ENCODE peak calls at places on chromosomes 4 and X, in four cellular contexts. One of them, this sample, is unnamed.

GRCh38 chr4:99100876-99101275 is 12.3 kb upstream of the ADH5 start:
- DNase-seq in NCI-H2081: no peak
- DNase-seq in BJ: no peak
- DNase-seq in iPS-NIHi11: no peak
- DNase-seq in this sample: no peak

GRCh38 chrX:57915680-57916079 is 5.4 kb upstream of the ZXDA start:
- DNase-seq in NCI-H2081: no peak
- DNase-seq in BJ: no peak
- DNase-seq in iPS-NIHi11: no peak
- DNase-seq in this sample: no peak

GRCh38 chr4:3284734-3285557 is 7.9 kb upstream of the RGS12 start:
- DNase-seq in NCI-H2081: no peak
- DNase-seq in BJ: no peak
- DNase-seq in iPS-NIHi11: no peak
- DNase-seq in this sample: no peak

GRCh38 chr4:154254999-154255398 is 236.6 kb downstream of the DCHS2 start:
- DNase-seq in NCI-H2081: no peak
- DNase-seq in BJ: no peak
- DNase-seq in iPS-NIHi11: peak
- DNase-seq in this sample: no peak

GRCh38 chr4:177282284-177282683 is 27.4 kb upstream of the NEIL3 start:
- DNase-seq in NCI-H2081: no peak
- DNase-seq in BJ: no peak
- DNase-seq in iPS-NIHi11: no peak
- DNase-seq in this sample: no peak

GRCh38 chr4:139144161-139144859 is 32.7 kb downstream of the ELF2 start:
- DNase-seq in NCI-H2081: no peak
- DNase-seq in BJ: no peak
- DNase-seq in iPS-NIHi11: peak
- DNase-seq in this sample: no peak

GRCh38 chr4:111792592-111792991 is 352.7 kb upstream of the FAM241A start:
- DNase-seq in NCI-H2081: no peak
- DNase-seq in BJ: no peak
- DNase-seq in iPS-NIHi11: no peak
- DNase-seq in this sample: no peak

GRCh38 chrX:132508834-132509233 is 20.0 kb upstream of the MBNL3 start:
- DNase-seq in NCI-H2081: no peak
- DNase-seq in BJ: no peak
- DNase-seq in iPS-NIHi11: no peak
- DNase-seq in this sample: no peak

GRCh38 chrX:13937370-13938052 is 92.2 kb downstream of the GEMIN8 start:
- DNase-seq in NCI-H2081: no peak
- DNase-seq in BJ: no peak
- DNase-seq in iPS-NIHi11: peak
- DNase-seq in this sample: no peak

GRCh38 chr4:87002682-87003043 is 67.9 kb downstream of the AFF1 start:
- DNase-seq in NCI-H2081: no peak
- DNase-seq in BJ: no peak
- DNase-seq in iPS-NIHi11: no peak
- DNase-seq in this sample: no peak

GRCh38 chrX:70907900-70908299 is 611 bp downstream of the TEX11 start:
- DNase-seq in NCI-H2081: no peak
- DNase-seq in BJ: no peak
- DNase-seq in iPS-NIHi11: no peak
- DNase-seq in this sample: no peak

GRCh38 chrX:68634649-68635227 is 12.7 kb upstream of the STARD8 start:
- DNase-seq in NCI-H2081: no peak
- DNase-seq in BJ: peak
- DNase-seq in iPS-NIHi11: no peak
- DNase-seq in this sample: no peak

GRCh38 chr4:626201-627091 is 1.1 kb downstream of the PDE6B start:
- DNase-seq in NCI-H2081: no peak
- DNase-seq in BJ: no peak
- DNase-seq in iPS-NIHi11: peak
- DNase-seq in this sample: no peak

GRCh38 chr4:10031663-10032590 is 10.6 kb upstream of the SLC2A9 start:
- DNase-seq in NCI-H2081: no peak
- DNase-seq in BJ: no peak
- DNase-seq in iPS-NIHi11: peak
- DNase-seq in this sample: no peak

GRCh38 chrX:15165832-15166231 is 104.1 kb downstream of the ASB9 start:
- DNase-seq in NCI-H2081: no peak
- DNase-seq in BJ: no peak
- DNase-seq in iPS-NIHi11: no peak
- DNase-seq in this sample: no peak

GRCh38 chrX:18899796-18900380 is 84.0 kb downstream of the PHKA2 start:
- DNase-seq in NCI-H2081: no peak
- DNase-seq in BJ: no peak
- DNase-seq in iPS-NIHi11: peak
- DNase-seq in this sample: no peak

GRCh38 chr4:54368861-54369260 is 139.8 kb downstream of the PDGFRA start:
- DNase-seq in NCI-H2081: no peak
- DNase-seq in BJ: no peak
- DNase-seq in iPS-NIHi11: no peak
- DNase-seq in this sample: no peak

GRCh38 chrX:16023790-16024734 is 99.3 kb upstream of the GRPR start:
- DNase-seq in NCI-H2081: no peak
- DNase-seq in BJ: no peak
- DNase-seq in iPS-NIHi11: no peak
- DNase-seq in this sample: peak

GRCh38 chr4:183906736-183907651 is 1.9 kb downstream of the STOX2 start:
- DNase-seq in NCI-H2081: no peak
- DNase-seq in BJ: no peak
- DNase-seq in iPS-NIHi11: peak
- DNase-seq in this sample: no peak

GRCh38 chr4:90474484-90474883 is 347.3 kb downstream of the CCSER1 start:
- DNase-seq in NCI-H2081: no peak
- DNase-seq in BJ: no peak
- DNase-seq in iPS-NIHi11: no peak
- DNase-seq in this sample: no peak

GRCh38 chrX:48474127-48474526 is 1.9 kb upstream of the FTSJ1 start:
- DNase-seq in NCI-H2081: no peak
- DNase-seq in BJ: no peak
- DNase-seq in iPS-NIHi11: no peak
- DNase-seq in this sample: no peak

This sample was measured in HS-5.